ENCODE peak calls at places on chromosomes 1 and 21, in seven cellular contexts. R is Peyer's patch, O is uterus, G is adrenal gland, Z is upper lobe of left lung, S is heart left ventricle, B is body of pancreas. M is an unnamed sample. For H3K27me3, the result is how much of the 10 kb centered on the place peaks cover.

GRCh38 chr1:55634516-55634915 is 419.4 kb upstream of the USP24 start:
- DNase-seq in Z (no peak), S (no peak), G (no peak), B (no peak), R (no peak), O (no peak), M (no peak)

GRCh38 chr1:179831225-179831624 is 46.4 kb downstream of the TOR1AIP2 start:
- DNase-seq in B (no peak), Z (no peak), S (no peak), G (no peak), R (no peak), O (no peak), M (no peak)

GRCh38 chr1:151823175-151823574 is 8.4 kb downstream of the RORC start:
- DNase-seq in R (no peak), Z (no peak), O (no peak), B (no peak), S (no peak), G (no peak), M (no peak)

GRCh38 chr1:101162736-101163405 is 73.9 kb upstream of the S1PR1 start:
- DNase-seq in G (no peak), B (no peak), R (no peak), S (no peak), Z (no peak), O (no peak), M (no peak)

GRCh38 chr1:57276916-57277315 is 146.9 kb downstream of the DAB1 start:
- DNase-seq in G (no peak), B (no peak), O (no peak), S (no peak), R (peak), Z (no peak), M (no peak)

GRCh38 chr21:28943631-28944030 is 49.0 kb downstream of the LTN1 start:
- DNase-seq in Z (no peak), G (no peak), O (no peak), R (no peak), B (no peak), S (no peak), M (no peak)

GRCh38 chr1:26894263-26894662 is 4.2 kb upstream of the GPN2 start:
- DNase-seq in B (no peak), O (no peak), S (no peak), R (no peak), G (no peak), Z (no peak), M (no peak)

GRCh38 chr21:21714396-21714795 is 716.2 kb downstream of the NCAM2 start:
- DNase-seq in Z (no peak), S (no peak), G (no peak), R (no peak), B (no peak), O (no peak), M (no peak)

GRCh38 chr1:219312967-219313366 is 139.3 kb downstream of the LYPLAL1 start:
- DNase-seq in B (no peak), O (no peak), R (no peak), G (no peak), S (no peak), Z (no peak), M (no peak)

GRCh38 chr1:111733996-111734369 is 5.2 kb downstream of the INKA2 start:
- DNase-seq in R (no peak), O (no peak), S (no peak), B (no peak), G (no peak), Z (peak), M (no peak)

GRCh38 chr21:37562920-37563640 is 196.5 kb downstream of the DYRK1A start:
- DNase-seq in R (peak), G (peak), B (peak), Z (peak), S (no peak), O (no peak), M (no peak)

GRCh38 chr21:37565530-37566223 is 199.1 kb downstream of the DYRK1A start:
- DNase-seq in S (no peak), G (no peak), B (no peak), Z (no peak), R (no peak), O (no peak), M (no peak)

GRCh38 chr21:37564924-37565529 is 198.5 kb downstream of the DYRK1A start:
- DNase-seq in S (no peak), Z (peak), G (peak), O (no peak), B (no peak), R (no peak), M (no peak)

GRCh38 chr21:37563641-37564340 is 197.2 kb downstream of the DYRK1A start:
- DNase-seq in O (peak), S (peak), G (peak), Z (peak), B (peak), R (peak), M (peak)

DNA sequence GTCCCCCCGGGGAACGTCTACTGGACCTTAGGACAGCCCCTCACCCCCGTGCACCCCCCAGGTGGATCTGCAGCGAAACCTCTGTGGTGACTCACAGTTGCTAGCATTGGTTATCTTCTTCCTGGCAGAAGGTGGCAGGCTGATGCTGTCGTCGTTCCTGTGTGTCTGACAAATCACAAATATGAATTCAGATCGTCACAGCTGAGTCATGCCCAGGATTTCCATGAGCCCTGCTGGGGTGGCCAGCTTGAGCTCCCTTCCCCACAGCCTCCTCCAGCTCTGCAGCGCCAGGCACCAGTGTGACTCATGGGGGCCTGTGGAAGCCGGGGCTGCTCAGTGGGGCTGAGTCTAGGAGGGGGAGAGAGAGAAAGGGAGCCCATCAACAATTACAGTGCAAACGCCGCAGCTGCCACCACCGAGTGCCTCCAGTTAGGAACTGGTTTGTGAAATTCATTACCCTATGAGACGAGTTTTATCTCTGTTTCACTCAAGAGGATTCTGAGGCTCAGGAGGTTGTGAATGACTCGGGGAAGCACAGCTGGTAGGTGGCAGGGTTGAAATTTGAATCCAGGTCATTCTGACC is 197.9 kb downstream of the DYRK1A start:
- DNase-seq in G (peak), S (peak), B (peak), O (peak), R (peak), Z (peak), M (peak)
- TF ChIP-seq POLR2A in G (no peak), S (no peak), B (no peak), O (no peak), R (no peak), Z (no peak), M (no peak)

GRCh38 chr1:38502772-38503171 is 356.8 kb downstream of the RRAGC start:
- DNase-seq in Z (no peak), O (no peak), R (no peak), S (no peak), B (no peak), G (no peak), M (no peak)
- TF ChIP-seq CTCF in Z (no peak), O (no peak), R (no peak), S (no peak), B (no peak), G (no peak), M (no peak)

GRCh38 chr21:46051379-46051770 is 46.5 kb upstream of the COL6A2 start:
- DNase-seq in Z (no peak), B (no peak), S (no peak), O (no peak), G (no peak), R (no peak), M (no peak)
- H3K27me3 ChIP-seq in Z (under half), B (under half), S (under half), O (under half), G (under half), R (under half), M (under half)

GRCh38 chr1:154221815-154222081 is 993 bp downstream of the UBAP2L start:
- DNase-seq in G (no peak), B (no peak), O (no peak), R (no peak), S (no peak), Z (no peak), M (peak)

GRCh38 chr1:154220071-154220969 is at the start of gene UBAP2L:
- DNase-seq in Z (peak), R (peak), G (peak), S (peak), O (peak), B (peak), M (peak)

GRCh38 chr1:154219511-154219910 is 1.2 kb upstream of the UBAP2L start:
- DNase-seq in R (no peak), Z (peak), B (no peak), S (no peak), O (no peak), G (peak), M (peak)

GRCh38 chr1:154222518-154222917 is 1.8 kb downstream of the UBAP2L start:
- DNase-seq in O (no peak), G (no peak), B (no peak), Z (no peak), R (no peak), S (no peak), M (no peak)

GRCh38 chr1:154220970-154221814 is 437 bp downstream of the UBAP2L start:
- DNase-seq in R (peak), O (peak), Z (peak), B (peak), G (peak), S (peak), M (peak)
- TF ChIP-seq POLR2A in R (no peak), O (no peak), Z (no peak), B (no peak), G (no peak), S (no peak), M (no peak)

GRCh38 chr1:21703318-21703963 is 34.3 kb upstream of the RAP1GAP start:
- DNase-seq in R (no peak), B (no peak), O (no peak), S (no peak), Z (no peak), G (no peak), M (no peak)
- TF ChIP-seq CTCF in R (peak), B (peak), O (no peak), S (peak), Z (no peak), G (peak), M (peak)

DNA sequence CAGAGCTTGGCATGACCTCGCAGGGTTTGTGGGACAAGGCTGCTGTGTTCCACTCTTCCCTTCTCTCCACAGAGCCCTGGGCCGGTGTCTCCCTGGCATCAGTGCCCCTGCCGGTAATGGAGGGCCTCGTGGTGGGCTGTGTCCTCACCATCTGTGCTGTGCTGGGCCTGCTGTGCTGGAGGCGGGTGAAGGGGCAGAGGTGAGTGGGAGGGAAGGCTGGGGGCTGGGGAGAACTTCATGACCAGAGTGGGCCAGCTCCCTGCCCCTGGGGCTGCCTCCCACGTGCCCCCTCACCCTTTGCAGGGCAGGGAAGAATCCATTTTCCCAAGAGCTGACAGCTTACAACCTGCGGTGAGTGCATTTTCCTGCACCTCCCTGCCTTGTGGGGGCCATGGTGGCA is 12.0 kb upstream of the LGR6 start:
- DNase-seq in S (no peak), G (no peak), O (no peak), B (no peak), R (no peak), Z (no peak), M (no peak)
- H3K27me3 ChIP-seq in S (under half), G (under half), O (under half), B (under half), R (under half), Z (under half), M (under half)

DNA sequence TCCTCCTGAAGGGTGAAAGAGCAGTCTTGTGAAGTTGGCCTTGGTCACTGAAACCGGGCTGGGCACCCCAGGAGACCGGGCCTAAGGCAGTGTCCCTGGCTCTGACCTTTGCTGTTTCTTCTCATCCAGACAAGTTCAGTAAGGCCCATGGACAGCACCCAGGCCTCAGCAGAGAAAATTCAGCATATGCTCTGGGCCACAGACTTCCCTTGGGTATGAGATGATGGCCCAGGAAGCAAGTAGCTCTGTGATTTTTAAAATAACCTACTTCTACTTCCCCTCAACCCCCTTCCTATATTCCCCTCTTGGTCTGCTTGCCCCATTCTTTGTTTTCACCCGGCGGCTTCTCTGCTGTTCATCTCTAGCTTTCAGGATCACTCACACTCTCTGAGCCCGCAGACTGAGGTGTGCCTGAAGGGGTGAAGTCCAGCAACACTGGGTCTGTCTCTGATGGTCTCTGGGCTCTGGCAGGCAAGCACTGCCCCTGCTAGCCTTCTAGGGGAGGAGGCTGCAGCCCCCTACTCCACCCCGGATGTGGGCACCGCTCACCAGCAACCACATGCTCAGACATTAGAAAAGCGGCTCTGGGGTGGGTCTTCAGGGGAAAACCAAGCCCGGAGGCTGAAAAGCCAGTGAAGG is 2.9 kb upstream of the GPR25 start:
- DNase-seq in B (no peak), G (no peak), O (no peak), R (peak), Z (no peak), S (no peak), M (no peak)
- TF ChIP-seq POLR2A in B (no peak), G (no peak), O (no peak), R (no peak), Z (no peak), S (no peak), M (no peak)

GRCh38 chr21:45234127-45234526 is 53.6 kb downstream of the POFUT2 start:
- DNase-seq in G (no peak), O (no peak), Z (no peak), B (no peak), S (no peak), R (no peak), M (no peak)
- TF ChIP-seq CTCF in G (no peak), O (no peak), Z (no peak), B (no peak), S (no peak), R (no peak), M (no peak)

GRCh38 chr1:216614011-216614934 is 109.0 kb downstream of the ESRRG start:
- DNase-seq in S (no peak), Z (no peak), G (no peak), O (no peak), R (no peak), B (no peak), M (no peak)
- H3K27me3 ChIP-seq in S (under half), Z (under half), G (under half), O (under half), R (under half), B (under half), M (under half)